ENCODE peak calls at places on chromosomes 7 and 10, in ten cellular contexts. N is progenitor cell of endocrine pancreas, G is hippocampal formation, U is NCI-H1417, M is T-helper 17 cell, W is upper lobe of left lung, C is neural crest cell, K is prostate gland, F is brain microvascular endothelial cell, T is aorta. R is an unnamed sample.

GRCh38 chr7:106693659-106694353 is 32.8 kb upstream of the CCDC71L start:
- DNase-seq in N (no peak), G (no peak), U (no peak), M (no peak), W (no peak), C (no peak), K (no peak), F (no peak), T (no peak), R (no peak)

GRCh38 chr7:132200141-132200540 is 376.1 kb downstream of the PLXNA4 start:
- DNase-seq in N (no peak), G (no peak), U (peak; percentile 20), M (no peak), W (no peak), C (no peak), K (no peak), F (no peak), T (no peak), R (no peak)

GRCh38 chr10:68327889-68328786 is 3.7 kb upstream of the HNRNPH3 start:
- DNase-seq in N (no peak), G (peak; percentile 16), U (peak; percentile 45), M (no peak), W (no peak), C (no peak), K (no peak), F (peak; percentile 39), T (no peak), R (peak; percentile 26)

GRCh38 chr10:129055966-129056365 is 411.1 kb upstream of the MGMT start:
- DNase-seq in N (no peak), G (no peak), U (peak; percentile 2), M (no peak), W (no peak), C (no peak), K (no peak), F (no peak), T (no peak), R (no peak)

GRCh38 chr7:49403844-49404243 is 369.6 kb upstream of the VWC2 start:
- DNase-seq in N (no peak), G (no peak), U (no peak), M (no peak), W (no peak), C (no peak), K (no peak), F (no peak), T (no peak), R (no peak)

GRCh38 chr10:95295031-95295755 is 4.4 kb upstream of the PDLIM1 start:
- DNase-seq in N (no peak), G (no peak), U (peak; percentile 71), M (no peak), W (peak; percentile 75), C (no peak), K (peak; percentile 50), F (peak; percentile 46), T (peak; percentile 68), R (no peak)

GRCh38 chr7:109282726-109283125 is 713.1 kb downstream of the DNAJB9 start:
- DNase-seq in N (no peak), G (no peak), U (no peak), M (no peak), W (no peak), C (no peak), K (no peak), F (peak; percentile 35), T (no peak), R (peak; percentile 6)

GRCh38 chr10:97138174-97138573 is 47.6 kb downstream of the SLIT1 start:
- DNase-seq in N (no peak), G (no peak), U (peak; percentile 1), M (no peak), W (no peak), C (no peak), K (peak; percentile 10), F (no peak), T (no peak), R (no peak)

GRCh38 chr10:81820418-81820817 is 54.6 kb upstream of the NRG3 start:
- DNase-seq in N (no peak), G (no peak), U (peak; percentile 3), M (no peak), W (no peak), C (no peak), K (no peak), F (no peak), T (no peak), R (no peak)

R was measured in non-pigmented ciliary epithelial cell.